ENCODE peak calls at places on chromosomes 1 and 21, in six cellular contexts. P is A549; Z is NCI-H1105 treated with DMSO at 0.1 percent for 48 hours; J is left ventricle myocardium inferior; I is activated CD4-positive, alpha-beta T cell treated with anti-CD3 and anti-CD28 coated beads, Interleukin-2, amount 50 U/mL, for 48 hours; F is bronchial epithelial cell. R is an unnamed sample.

GRCh38 chr1:115300087-115300856 is 37.8 kb downstream of the NGF start:
- DNase-seq in P (no peak), Z (no peak), J (no peak), I (no peak), F (peak), R (peak)

GRCh38 chr1:206497363-206497762 is 10.0 kb upstream of the RASSF5 start:
- DNase-seq in P (no peak), Z (no peak), J (no peak), I (no peak), F (no peak), R (no peak)

GRCh38 chr1:152002960-152003359 is 9.3 kb upstream of the S100A10 start:
- DNase-seq in P (no peak), Z (no peak), J (no peak), I (no peak), F (no peak), R (no peak)

GRCh38 chr1:64282353-64282752 is 78.9 kb downstream of the UBE2U start:
- DNase-seq in P (no peak), Z (peak), J (no peak), I (no peak), F (peak), R (peak)

GRCh38 chr21:46115441-46116188 is 17.7 kb downstream of the COL6A2 start:
- DNase-seq in P (no peak), Z (no peak), J (peak), I (no peak), F (no peak), R (no peak)

GRCh38 chr1:212640223-212640885 is 31.8 kb downstream of the ATF3 start:
- DNase-seq in P (no peak), Z (no peak), J (no peak), I (no peak), F (no peak), R (no peak)

GRCh38 chr1:20511518-20512428 is 3.8 kb upstream of the MUL1 start:
- DNase-seq in P (no peak), Z (no peak), J (no peak), I (no peak), F (peak), R (peak)

GRCh38 chr1:234553241-234554156 is 56.5 kb downstream of the IRF2BP2 start:
- DNase-seq in P (no peak), Z (no peak), J (no peak), I (no peak), F (no peak), R (no peak)

GRCh38 chr1:191419842-191420241 is 738.4 kb upstream of the RGS18 start:
- DNase-seq in P (no peak), Z (no peak), J (no peak), I (no peak), F (no peak), R (no peak)

GRCh38 chr1:230350208-230350921 is 75.8 kb downstream of the PGBD5 start:
- DNase-seq in P (no peak), Z (no peak), J (no peak), I (no peak), F (no peak), R (peak)

GRCh38 chr1:224274970-224275626 is 54.9 kb downstream of the NVL start:
- DNase-seq in P (no peak), Z (no peak), J (no peak), I (no peak), F (no peak), R (no peak)

GRCh38 chr1:41657679-41658078 is 173.2 kb upstream of the EDN2 start:
- DNase-seq in P (no peak), Z (no peak), J (no peak), I (no peak), F (no peak), R (no peak)